ENCODE peak calls at places on chromosomes 12 and 14, in five cellular contexts. K is upper lobe of right lung, W is endothelial cell of umbilical vein, R is left ventricle myocardium inferior, B is lower lobe of right lung. G is an unnamed sample. For H3K4me1, the result is how much of the 10 kb centered on the place peaks cover.

GRCh38 chr12:52199294-52199920 is 7.6 kb upstream of the KRT80 start:
- DNase-seq in B (no peak), W (no peak), R (peak), K (no peak), G (no peak)

GRCh38 chr12:1531160-1531653 is 63.2 kb downstream of the FBXL14 start:
- DNase-seq in K (peak), B (no peak), R (no peak), W (no peak), G (peak)

GRCh38 chr12:19462441-19462840 is 23.1 kb downstream of the AEBP2 start:
- DNase-seq in B (no peak), K (no peak), R (no peak), W (peak), G (no peak)

GRCh38 chr12:20624718-20625117 is 70.4 kb upstream of the SLCO1C1 start:
- DNase-seq in K (no peak), R (no peak), B (no peak), W (peak), G (no peak)

GRCh38 chr14:30873308-30874119 is 845 bp upstream of the COCH start:
- DNase-seq in W (no peak), R (no peak), K (no peak), B (no peak), G (no peak)

GRCh38 chr14:31880935-31881334 is 196.2 kb upstream of the ARHGAP5 start:
- DNase-seq in W (peak), B (no peak), R (no peak), K (no peak), G (no peak)

GRCh38 chr12:7869137-7869536 is 3.6 kb downstream of the SLC2A14 start:
- DNase-seq in B (no peak), K (no peak), R (no peak), W (no peak), G (no peak)

GRCh38 chr12:80053048-80053790 is 46.1 kb upstream of the OTOGL start:
- DNase-seq in B (peak), R (peak), W (peak), K (no peak), G (no peak)

GRCh38 chr12:53004582-53004981 is 1.7 kb upstream of the EIF4B start:
- DNase-seq in R (no peak), B (no peak), K (no peak), W (no peak), G (no peak)

GRCh38 chr12:122318607-122319311 is 52.5 kb upstream of the VPS33A start:
- DNase-seq in W (peak), R (no peak), B (no peak), K (no peak), G (no peak)

GRCh38 chr12:115963030-115963480 is 314.4 kb downstream of the MED13L start:
- DNase-seq in K (no peak), R (no peak), W (no peak), B (no peak), G (no peak)

GRCh38 chr12:77345336-77345735 is 280.0 kb upstream of the E2F7 start:
- DNase-seq in W (no peak), R (no peak), K (no peak), B (no peak), G (no peak)

GRCh38 chr14:104683653-104684448 is 5.6 kb upstream of the INF2 start:
- DNase-seq in R (no peak), B (peak), W (no peak), K (peak), G (no peak)
- H3K4me1 ChIP-seq in R (half or more), B (half or more), W (under half), K (under half), G (half or more)

GRCh38 chr12:106584104-106585064 is 1.6 kb downstream of the RFX4 start:
- DNase-seq in W (no peak), B (no peak), R (no peak), K (no peak), G (no peak)

GRCh38 chr12:106586535-106586802 is 3.7 kb downstream of the RFX4 start:
- DNase-seq in R (no peak), B (no peak), K (no peak), W (no peak), G (no peak)

GRCh38 chr12:106585237-106585834 is 2.5 kb downstream of the RFX4 start:
- DNase-seq in K (no peak), B (no peak), R (no peak), W (no peak), G (no peak)

GRCh38 chr12:106586803-106587684 is 4.2 kb downstream of the RFX4 start:
- DNase-seq in B (no peak), R (no peak), W (no peak), K (no peak), G (no peak)

GRCh38 chr12:106585862-106586534 is 3.2 kb downstream of the RFX4 start:
- DNase-seq in K (no peak), W (no peak), R (no peak), B (no peak), G (no peak)
- H3K4me3 ChIP-seq in K (no peak), W (no peak), R (peak), B (no peak), G (no peak)

GRCh38 chr14:55366271-55366670 is 45.4 kb downstream of the ATG14 start:
- DNase-seq in W (peak), K (no peak), B (no peak), R (no peak), G (no peak)

GRCh38 chr14:55373784-55374725 is 37.6 kb downstream of the ATG14 start:
- DNase-seq in K (no peak), W (peak), R (no peak), B (no peak), G (no peak)

GRCh38 chr14:55374771-55375170 is 36.9 kb downstream of the ATG14 start:
- DNase-seq in W (no peak), B (no peak), K (no peak), R (no peak), G (no peak)

GRCh38 chr14:55372423-55372822 is 39.2 kb downstream of the ATG14 start:
- DNase-seq in R (no peak), W (no peak), B (no peak), K (no peak), G (no peak)

DNA sequence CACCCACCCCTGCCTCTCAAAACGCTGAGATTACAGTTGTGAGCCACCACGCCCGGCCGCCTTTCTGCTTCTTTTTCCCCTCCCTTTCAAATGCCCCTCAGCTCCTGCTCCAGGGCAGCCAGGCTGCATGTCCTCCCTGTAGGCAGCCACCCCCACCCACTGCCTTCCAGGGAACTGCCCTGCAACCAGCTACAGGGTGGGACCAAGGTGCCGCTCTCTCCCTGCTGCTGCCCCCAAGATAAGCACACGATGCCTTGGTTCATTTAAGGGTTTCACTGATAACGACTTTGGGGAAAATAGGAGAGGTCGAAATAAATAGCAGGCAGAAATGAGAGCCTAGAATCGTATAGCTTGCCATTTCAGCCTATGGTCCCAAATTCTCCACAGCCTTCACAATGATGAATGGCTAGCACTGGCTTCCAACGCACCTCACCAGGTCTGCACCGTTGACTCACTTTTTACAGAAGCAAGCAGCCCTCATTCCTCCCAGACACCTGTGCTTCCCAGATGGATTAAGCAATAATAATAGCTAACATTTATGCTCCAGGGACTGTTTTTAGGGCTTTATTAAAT is 40.7 kb downstream of the ATG14 start:
- DNase-seq in K (no peak), B (no peak), W (no peak), R (no peak), G (no peak)
- H3K4me1 ChIP-seq in K (under half), B (under half), W (under half), R (under half), G (under half)

DNA sequence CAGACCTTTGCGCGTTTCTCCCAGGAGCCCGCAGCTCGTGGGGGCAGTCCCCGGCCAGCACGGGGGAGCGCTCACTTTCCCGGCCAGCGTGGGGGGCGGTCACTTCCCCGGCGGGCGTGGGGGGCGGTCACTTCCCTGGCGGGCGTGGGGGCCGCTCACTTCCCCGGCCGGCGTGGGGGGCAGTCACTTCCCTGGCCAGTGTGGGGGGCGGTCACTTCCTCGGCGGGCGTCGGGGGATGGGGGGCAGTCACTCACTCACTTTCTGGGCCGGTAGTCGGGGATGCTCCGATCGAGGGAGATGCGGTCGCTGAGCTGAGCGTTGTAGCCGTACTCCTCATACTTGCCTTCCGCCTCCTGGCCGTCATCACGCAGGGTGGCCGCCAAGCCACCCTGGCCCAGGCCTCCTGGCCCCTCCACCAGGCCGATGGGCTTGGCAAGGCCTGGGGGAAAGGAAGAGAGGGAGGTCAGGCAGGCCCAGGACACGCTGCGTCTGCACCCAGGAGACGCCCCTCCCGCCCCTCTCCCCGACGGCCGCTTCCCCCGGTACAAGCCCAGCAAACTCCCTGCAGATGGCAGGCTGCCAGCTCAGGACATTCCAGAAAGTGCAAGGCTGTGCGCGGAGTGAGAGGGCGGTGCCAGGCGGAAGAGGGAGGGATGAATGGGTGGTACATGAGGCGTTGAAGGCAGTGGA is 43.3 kb downstream of the GALNT9 start:
- DNase-seq in K (peak), B (peak), W (peak), R (peak), G (no peak)
- H3K4me3 ChIP-seq in K (no peak), B (no peak), W (no peak), R (peak), G (no peak)

DNA sequence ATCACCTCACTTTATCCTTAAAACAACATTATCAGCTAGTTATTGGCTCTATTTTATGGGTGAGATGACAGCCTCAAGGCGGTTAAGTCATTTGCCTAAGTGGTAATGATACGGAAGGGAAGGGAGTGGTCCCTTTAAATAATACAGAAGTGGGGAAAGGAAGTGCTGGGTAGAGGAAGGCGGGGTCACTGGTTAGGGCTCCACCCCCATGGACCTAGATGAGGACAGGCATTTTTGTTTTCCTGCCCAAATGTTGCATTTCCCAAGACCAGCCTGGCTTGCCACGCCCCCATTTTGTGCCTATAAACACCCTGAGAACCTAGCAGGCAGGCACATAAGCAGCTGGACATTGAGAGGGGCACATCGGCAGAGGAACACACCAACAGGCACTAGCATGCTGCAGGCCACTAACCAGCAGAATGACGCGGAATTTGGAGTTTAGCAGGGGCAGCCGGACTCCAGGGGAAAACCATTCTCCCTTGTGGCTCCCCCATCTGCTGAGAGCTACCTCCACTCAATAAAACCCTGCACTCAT is 100.9 kb downstream of the EPS8 start:
- DNase-seq in R (peak), K (peak), W (no peak), B (peak), G (no peak)
- H3K4me1 ChIP-seq in R (under half), K (under half), W (under half), B (under half), G (under half)

DNA sequence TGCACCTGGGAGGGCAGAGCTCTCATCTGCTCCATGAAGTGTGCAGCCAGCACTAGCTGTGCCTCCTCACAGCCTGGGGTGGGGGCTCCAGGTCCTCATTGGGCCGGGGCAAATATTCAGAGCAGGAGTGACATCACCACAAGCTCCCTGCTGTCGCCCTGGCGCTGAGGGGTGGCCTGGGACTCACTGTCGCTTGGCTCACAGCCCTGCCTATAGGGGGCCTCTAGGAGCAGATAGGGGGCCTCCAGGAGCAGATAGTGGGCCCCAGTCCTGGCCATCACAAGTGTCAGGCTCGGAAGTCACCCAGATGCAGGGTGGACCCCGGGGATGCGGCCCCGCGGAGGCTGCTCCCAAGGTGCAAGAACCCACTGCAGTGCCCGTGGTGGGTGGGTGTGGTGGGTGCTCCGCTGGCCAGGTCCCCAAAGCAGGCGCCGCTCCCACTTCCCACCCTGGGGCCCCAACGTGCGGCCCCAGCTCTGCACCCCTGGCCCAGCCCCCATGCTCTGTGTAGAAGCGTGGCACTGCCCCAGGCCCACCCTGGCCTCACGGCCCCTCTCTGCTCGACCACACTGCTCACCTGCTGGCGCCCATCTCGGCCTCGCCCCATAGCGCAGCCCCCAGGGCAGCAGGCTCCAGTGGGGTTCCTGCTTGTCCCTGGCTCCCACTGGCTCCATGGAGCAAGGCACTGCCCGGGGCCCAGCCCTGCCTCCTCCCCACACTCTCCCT is 18.0 kb downstream of the SYNJ2BP start:
- DNase-seq in K (peak), W (no peak), R (no peak), B (no peak), G (peak)
- H3K4me3 ChIP-seq in K (no peak), W (no peak), R (no peak), B (no peak), G (no peak)

GRCh38 chr14:74945852-74946658 is 9.3 kb downstream of the PGF start:
- DNase-seq in W (peak), R (peak), K (peak), B (peak), G (no peak)
- H3K4me1 ChIP-seq in W (under half), R (half or more), K (under half), B (under half), G (under half)

G was measured in RWPE2.